ENCODE peak calls at places on chromosome 4, in seven cellular contexts. One of them, this sample, is unnamed. For H3K4me1 and H3K27me3, the result is how much of the 10 kb centered on the place peaks cover.

GRCh38 chr4:126106658-126107057 is 791.9 kb downstream of the FAT4 start:
- DNase-seq in mammary epithelial cell: peak
- DNase-seq in CD8-positive, alpha-beta memory T cell: no peak
- DNase-seq in IMR-90: no peak
- DNase-seq in H9: peak
- DNase-seq in tibial artery: no peak
- DNase-seq in tibial nerve: no peak
- DNase-seq in this sample: no peak

GRCh38 chr4:83065268-83065667 is 30.3 kb downstream of the COPS4 start:
- DNase-seq in mammary epithelial cell: no peak
- DNase-seq in CD8-positive, alpha-beta memory T cell: no peak
- DNase-seq in IMR-90: no peak
- DNase-seq in H9: no peak
- DNase-seq in tibial artery: no peak
- DNase-seq in tibial nerve: no peak
- DNase-seq in this sample: no peak

GRCh38 chr4:99876946-99877345 is 17.3 kb downstream of the LAMTOR3 start:
- DNase-seq in mammary epithelial cell: no peak
- DNase-seq in CD8-positive, alpha-beta memory T cell: no peak
- DNase-seq in IMR-90: no peak
- DNase-seq in H9: no peak
- DNase-seq in tibial artery: no peak
- DNase-seq in tibial nerve: no peak
- DNase-seq in this sample: no peak

GRCh38 chr4:74433043-74433442 is 11.9 kb upstream of the AREG start:
- DNase-seq in mammary epithelial cell: no peak
- DNase-seq in CD8-positive, alpha-beta memory T cell: no peak
- DNase-seq in IMR-90: peak
- DNase-seq in H9: no peak
- DNase-seq in tibial artery: no peak
- DNase-seq in tibial nerve: no peak
- DNase-seq in this sample: no peak

GRCh38 chr4:16289872-16290554 is 63.7 kb upstream of the TAPT1 start:
- DNase-seq in mammary epithelial cell: no peak
- DNase-seq in CD8-positive, alpha-beta memory T cell: no peak
- DNase-seq in IMR-90: peak
- DNase-seq in H9: no peak
- DNase-seq in tibial artery: no peak
- DNase-seq in tibial nerve: peak
- DNase-seq in this sample: no peak

GRCh38 chr4:22744478-22745062 is 51.8 kb downstream of the GBA3 start:
- DNase-seq in mammary epithelial cell: no peak
- DNase-seq in CD8-positive, alpha-beta memory T cell: no peak
- DNase-seq in IMR-90: no peak
- DNase-seq in H9: no peak
- DNase-seq in tibial artery: no peak
- DNase-seq in tibial nerve: no peak
- DNase-seq in this sample: no peak

GRCh38 chr4:88226143-88226542 is 58.2 kb downstream of the PPM1K start:
- DNase-seq in mammary epithelial cell: peak
- DNase-seq in CD8-positive, alpha-beta memory T cell: no peak
- DNase-seq in IMR-90: no peak
- DNase-seq in H9: no peak
- DNase-seq in tibial artery: no peak
- DNase-seq in tibial nerve: no peak
- DNase-seq in this sample: no peak

GRCh38 chr4:121198261-121198660 is 34.1 kb upstream of the TNIP3 start:
- DNase-seq in mammary epithelial cell: no peak
- DNase-seq in CD8-positive, alpha-beta memory T cell: no peak
- DNase-seq in IMR-90: no peak
- DNase-seq in H9: no peak
- DNase-seq in tibial artery: no peak
- DNase-seq in tibial nerve: no peak
- DNase-seq in this sample: no peak

GRCh38 chr4:168524006-168524405 is 27.2 kb downstream of the PALLD start:
- DNase-seq in mammary epithelial cell: peak
- DNase-seq in CD8-positive, alpha-beta memory T cell: no peak
- DNase-seq in IMR-90: peak
- DNase-seq in H9: no peak
- DNase-seq in tibial artery: no peak
- DNase-seq in tibial nerve: no peak
- DNase-seq in this sample: no peak

GRCh38 chr4:8761167-8761823 is 110.3 kb downstream of the HMX1 start:
- DNase-seq in mammary epithelial cell: no peak
- DNase-seq in CD8-positive, alpha-beta memory T cell: no peak
- DNase-seq in IMR-90: no peak
- DNase-seq in H9: no peak
- DNase-seq in tibial artery: peak
- DNase-seq in tibial nerve: no peak
- DNase-seq in this sample: peak

GRCh38 chr4:15963568-15963967 is 593 bp upstream of the FGFBP2 start:
- DNase-seq in mammary epithelial cell: no peak
- DNase-seq in CD8-positive, alpha-beta memory T cell: peak
- DNase-seq in IMR-90: no peak
- DNase-seq in H9: no peak
- DNase-seq in tibial artery: no peak
- DNase-seq in tibial nerve: no peak
- DNase-seq in this sample: no peak

GRCh38 chr4:18314731-18315130 is 293.2 kb upstream of the LCORL start:
- DNase-seq in mammary epithelial cell: no peak
- DNase-seq in CD8-positive, alpha-beta memory T cell: no peak
- DNase-seq in IMR-90: no peak
- DNase-seq in H9: no peak
- DNase-seq in tibial artery: no peak
- DNase-seq in tibial nerve: no peak
- DNase-seq in this sample: no peak

GRCh38 chr4:37822220-37822619 is 4.3 kb upstream of the PGM2 start:
- DNase-seq in mammary epithelial cell: no peak
- DNase-seq in CD8-positive, alpha-beta memory T cell: no peak
- DNase-seq in IMR-90: no peak
- DNase-seq in H9: no peak
- DNase-seq in tibial artery: no peak
- DNase-seq in tibial nerve: no peak
- DNase-seq in this sample: no peak

GRCh38 chr4:124713213-124713592 is 671 bp upstream of the ANKRD50 start:
- DNase-seq in mammary epithelial cell: peak
- DNase-seq in CD8-positive, alpha-beta memory T cell: no peak
- DNase-seq in IMR-90: peak
- DNase-seq in H9: peak
- DNase-seq in tibial artery: peak
- DNase-seq in tibial nerve: peak
- DNase-seq in this sample: peak

GRCh38 chr4:126346654-126347053 is 1031.9 kb downstream of the FAT4 start:
- DNase-seq in mammary epithelial cell: no peak
- DNase-seq in CD8-positive, alpha-beta memory T cell: no peak
- DNase-seq in IMR-90: no peak
- DNase-seq in H9: no peak
- DNase-seq in tibial artery: no peak
- DNase-seq in tibial nerve: no peak
- DNase-seq in this sample: no peak

GRCh38 chr4:10554694-10555093 is 97.5 kb upstream of the ZNF518B start:
- DNase-seq in mammary epithelial cell: peak
- DNase-seq in CD8-positive, alpha-beta memory T cell: peak
- DNase-seq in IMR-90: peak
- DNase-seq in H9: peak
- DNase-seq in tibial artery: peak
- DNase-seq in tibial nerve: peak
- DNase-seq in this sample: no peak

DNA sequence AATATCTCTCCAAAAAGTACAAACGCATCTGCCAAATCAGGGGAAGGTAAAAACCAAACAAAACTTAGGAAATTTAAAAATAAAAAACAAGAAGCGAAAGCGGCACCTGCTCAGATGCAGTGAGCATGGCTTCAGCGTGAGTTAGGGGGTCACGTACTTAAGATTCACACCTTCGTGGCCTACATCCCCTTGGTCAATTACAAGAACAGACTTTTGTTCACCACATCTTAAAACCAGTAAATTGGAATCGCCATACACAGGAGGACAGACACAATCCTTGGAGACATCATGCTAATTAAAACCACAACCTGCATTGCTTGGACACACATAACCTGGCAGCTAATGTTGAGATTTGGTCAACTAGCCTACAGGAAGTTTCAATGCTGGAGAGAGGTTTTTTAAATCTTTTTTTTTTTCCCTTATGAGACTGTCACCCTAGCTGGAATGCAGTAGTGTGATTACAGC is 12.5 kb upstream of the SEL1L3 start:
- DNase-seq in mammary epithelial cell: no peak
- DNase-seq in CD8-positive, alpha-beta memory T cell: no peak
- DNase-seq in IMR-90: no peak
- DNase-seq in H9: no peak
- DNase-seq in tibial artery: no peak
- DNase-seq in tibial nerve: no peak
- DNase-seq in this sample: no peak
- H3K4me1 ChIP-seq in mammary epithelial cell: under half
- H3K4me1 ChIP-seq in CD8-positive, alpha-beta memory T cell: under half
- H3K4me1 ChIP-seq in IMR-90: under half
- H3K4me1 ChIP-seq in H9: under half
- H3K4me1 ChIP-seq in tibial artery: under half
- H3K4me1 ChIP-seq in tibial nerve: under half
- H3K4me1 ChIP-seq in this sample: under half

GRCh38 chr4:41878170-41878941 is 56.9 kb upstream of the TMEM33 start:
- DNase-seq in mammary epithelial cell: no peak
- DNase-seq in CD8-positive, alpha-beta memory T cell: no peak
- DNase-seq in IMR-90: no peak
- DNase-seq in H9: peak
- DNase-seq in tibial artery: no peak
- DNase-seq in tibial nerve: no peak
- DNase-seq in this sample: no peak
- H3K27me3 ChIP-seq in mammary epithelial cell: half or more
- H3K27me3 ChIP-seq in CD8-positive, alpha-beta memory T cell: under half
- H3K27me3 ChIP-seq in IMR-90: half or more
- H3K27me3 ChIP-seq in H9: half or more
- H3K27me3 ChIP-seq in tibial artery: half or more
- H3K27me3 ChIP-seq in tibial nerve: half or more
- H3K27me3 ChIP-seq in this sample: under half

GRCh38 chr4:186829097-186829496 is 105.4 kb upstream of the FAT1 start:
- DNase-seq in mammary epithelial cell: no peak
- DNase-seq in CD8-positive, alpha-beta memory T cell: no peak
- DNase-seq in IMR-90: no peak
- DNase-seq in H9: no peak
- DNase-seq in tibial artery: no peak
- DNase-seq in tibial nerve: no peak
- DNase-seq in this sample: no peak

GRCh38 chr4:186829740-186830449 is 106.2 kb upstream of the FAT1 start:
- DNase-seq in mammary epithelial cell: no peak
- DNase-seq in CD8-positive, alpha-beta memory T cell: no peak
- DNase-seq in IMR-90: peak
- DNase-seq in H9: no peak
- DNase-seq in tibial artery: no peak
- DNase-seq in tibial nerve: no peak
- DNase-seq in this sample: no peak

GRCh38 chr4:186825069-186825468 is 101.4 kb upstream of the FAT1 start:
- DNase-seq in mammary epithelial cell: no peak
- DNase-seq in CD8-positive, alpha-beta memory T cell: no peak
- DNase-seq in IMR-90: no peak
- DNase-seq in H9: no peak
- DNase-seq in tibial artery: no peak
- DNase-seq in tibial nerve: no peak
- DNase-seq in this sample: no peak

GRCh38 chr4:186826866-186827541 is 103.3 kb upstream of the FAT1 start:
- DNase-seq in mammary epithelial cell: no peak
- DNase-seq in CD8-positive, alpha-beta memory T cell: no peak
- DNase-seq in IMR-90: peak
- DNase-seq in H9: no peak
- DNase-seq in tibial artery: no peak
- DNase-seq in tibial nerve: no peak
- DNase-seq in this sample: no peak

GRCh38 chr4:186827542-186827887 is 103.9 kb upstream of the FAT1 start:
- DNase-seq in mammary epithelial cell: no peak
- DNase-seq in CD8-positive, alpha-beta memory T cell: no peak
- DNase-seq in IMR-90: peak
- DNase-seq in H9: no peak
- DNase-seq in tibial artery: no peak
- DNase-seq in tibial nerve: no peak
- DNase-seq in this sample: no peak
- H3K4me1 ChIP-seq in mammary epithelial cell: under half
- H3K4me1 ChIP-seq in CD8-positive, alpha-beta memory T cell: under half
- H3K4me1 ChIP-seq in IMR-90: under half
- H3K4me1 ChIP-seq in H9: under half
- H3K4me1 ChIP-seq in tibial artery: under half
- H3K4me1 ChIP-seq in tibial nerve: under half
- H3K4me1 ChIP-seq in this sample: under half

GRCh38 chr4:20254517-20255250 is 3.0 kb downstream of the SLIT2 start:
- DNase-seq in mammary epithelial cell: no peak
- DNase-seq in CD8-positive, alpha-beta memory T cell: no peak
- DNase-seq in IMR-90: peak
- DNase-seq in H9: peak
- DNase-seq in tibial artery: peak
- DNase-seq in tibial nerve: no peak
- DNase-seq in this sample: peak
- H3K27me3 ChIP-seq in mammary epithelial cell: under half
- H3K27me3 ChIP-seq in CD8-positive, alpha-beta memory T cell: under half
- H3K27me3 ChIP-seq in IMR-90: under half
- H3K27me3 ChIP-seq in H9: under half
- H3K27me3 ChIP-seq in tibial artery: under half
- H3K27me3 ChIP-seq in tibial nerve: under half
- H3K27me3 ChIP-seq in this sample: under half

GRCh38 chr4:108335081-108335480 is 166.3 kb upstream of the LEF1 start:
- DNase-seq in mammary epithelial cell: no peak
- DNase-seq in CD8-positive, alpha-beta memory T cell: no peak
- DNase-seq in IMR-90: no peak
- DNase-seq in H9: no peak
- DNase-seq in tibial artery: no peak
- DNase-seq in tibial nerve: no peak
- DNase-seq in this sample: no peak
- H3K4me1 ChIP-seq in mammary epithelial cell: under half
- H3K4me1 ChIP-seq in CD8-positive, alpha-beta memory T cell: under half
- H3K4me1 ChIP-seq in IMR-90: under half
- H3K4me1 ChIP-seq in H9: under half
- H3K4me1 ChIP-seq in tibial artery: under half
- H3K4me1 ChIP-seq in tibial nerve: under half
- H3K4me1 ChIP-seq in this sample: under half

DNA sequence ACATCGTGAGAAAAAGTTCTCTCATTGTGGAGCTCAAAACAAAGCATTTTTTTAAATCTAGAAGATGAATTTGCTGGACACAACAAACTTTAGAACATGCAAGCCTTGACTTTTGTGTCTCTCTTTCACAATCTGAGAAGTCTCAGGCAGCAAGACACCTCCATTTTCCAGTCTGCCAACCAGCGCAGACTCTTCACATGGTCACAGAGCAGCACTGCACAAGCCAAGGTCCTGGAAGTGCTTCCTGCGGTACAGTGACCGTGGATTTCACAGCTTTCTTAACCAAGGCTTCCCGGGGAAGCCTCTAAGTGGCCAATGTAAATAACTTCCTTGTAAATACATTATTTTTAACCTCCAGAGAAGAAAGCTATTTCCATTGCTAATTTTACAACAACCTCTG is 31.3 kb downstream of the ZNF827 start:
- DNase-seq in mammary epithelial cell: no peak
- DNase-seq in CD8-positive, alpha-beta memory T cell: no peak
- DNase-seq in IMR-90: no peak
- DNase-seq in H9: no peak
- DNase-seq in tibial artery: no peak
- DNase-seq in tibial nerve: no peak
- DNase-seq in this sample: no peak
- H3K27me3 ChIP-seq in mammary epithelial cell: under half
- H3K27me3 ChIP-seq in CD8-positive, alpha-beta memory T cell: under half
- H3K27me3 ChIP-seq in IMR-90: under half
- H3K27me3 ChIP-seq in H9: under half
- H3K27me3 ChIP-seq in tibial artery: under half
- H3K27me3 ChIP-seq in tibial nerve: under half
- H3K27me3 ChIP-seq in this sample: under half

GRCh38 chr4:46445689-46446339 is 55.9 kb upstream of the GABRA2 start:
- DNase-seq in mammary epithelial cell: peak
- DNase-seq in CD8-positive, alpha-beta memory T cell: no peak
- DNase-seq in IMR-90: peak
- DNase-seq in H9: no peak
- DNase-seq in tibial artery: no peak
- DNase-seq in tibial nerve: no peak
- DNase-seq in this sample: no peak
- H3K4me1 ChIP-seq in mammary epithelial cell: under half
- H3K4me1 ChIP-seq in CD8-positive, alpha-beta memory T cell: under half
- H3K4me1 ChIP-seq in IMR-90: under half
- H3K4me1 ChIP-seq in H9: under half
- H3K4me1 ChIP-seq in tibial artery: under half
- H3K4me1 ChIP-seq in tibial nerve: under half
- H3K4me1 ChIP-seq in this sample: under half

This sample was measured in aorta.